ENCODE peak calls at places on chromosome 6, in five cellular contexts. R, I, N, B and M are unnamed samples.

GRCh38 chr6:156175971-156176421 is 601.2 kb upstream of the ARID1B start:
- DNase-seq in B (no peak), N (no peak), I (no peak), R (no peak), M (no peak)

GRCh38 chr6:13457577-13457976 is 29.8 kb downstream of the GFOD1 start:
- DNase-seq in N (no peak), B (no peak), I (no peak), R (no peak), M (no peak)

GRCh38 chr6:154370545-154370944 is 13.9 kb upstream of the IPCEF1 start:
- DNase-seq in N (no peak), R (no peak), B (no peak), I (peak), M (peak)

GRCh38 chr6:12008366-12009179 is 3.5 kb upstream of the HIVEP1 start:
- DNase-seq in R (peak), B (peak), N (peak), I (peak), M (peak)

GRCh38 chr6:34235605-34236422 is 859 bp upstream of the HMGA1 start:
- DNase-seq in R (peak), B (no peak), I (peak), N (peak), M (peak)

GRCh38 chr6:149925974-149926777 is 3.3 kb upstream of the RAET1G start:
- DNase-seq in R (peak), N (peak), I (peak), B (peak), M (peak)

GRCh38 chr6:11675610-11676009 is 103.0 kb downstream of the ADTRP start:
- DNase-seq in B (no peak), N (no peak), R (no peak), I (peak), M (no peak)

GRCh38 chr6:142958343-142958742 is 13.4 kb upstream of the HIVEP2 start:
- DNase-seq in R (no peak), N (no peak), I (no peak), B (no peak), M (no peak)

GRCh38 chr6:41064841-41065240 is 7.3 kb downstream of the OARD1 start:
- DNase-seq in B (no peak), I (no peak), R (no peak), N (no peak), M (no peak)

GRCh38 chr6:1396952-1397868 is 7.8 kb downstream of the FOXF2 start:
- DNase-seq in I (peak), N (peak), R (peak), B (peak), M (peak)

GRCh38 chr6:14722704-14723103 is 523.2 kb upstream of the JARID2 start:
- DNase-seq in N (no peak), I (no peak), R (no peak), B (no peak), M (no peak)

GRCh38 chr6:162728177-162728571 is 400 bp downstream of the PACRG start:
- DNase-seq in R (no peak), I (no peak), B (no peak), N (no peak), M (no peak)

GRCh38 chr6:11284996-11285395 is 52.5 kb upstream of the NEDD9 start:
- DNase-seq in B (no peak), I (no peak), N (no peak), R (no peak), M (no peak)

GRCh38 chr6:121310495-121310894 is 23.8 kb downstream of the TBC1D32 start:
- DNase-seq in N (no peak), R (no peak), B (no peak), I (no peak), M (no peak)